ENCODE peak calls at places on chromosomes 11 and 22, in seven cellular contexts. P is heart right ventricle, T is GM23338, N is fibroblast of the aortic adventitia, D is astrocyte of the spinal cord, G is right lobe of liver, U is left ventricle myocardium inferior. O is an unnamed sample.

GRCh38 chr11:71109586-71109985 is 142.8 kb downstream of the SHANK2 start:
- DNase-seq in U (no peak), T (no peak), P (no peak), N (no peak), G (no peak), D (no peak), O (no peak)

GRCh38 chr11:73647459-73648100 is 1.2 kb downstream of the PLEKHB1 start:
- DNase-seq in P (peak), U (peak), D (peak), G (peak), N (peak), T (peak), O (no peak)

GRCh38 chr11:46366661-46367161 is 14.8 kb upstream of the MDK start:
- DNase-seq in G (no peak), T (no peak), N (no peak), P (no peak), U (no peak), D (no peak), O (no peak)

GRCh38 chr11:123330071-123330470 is 100.0 kb upstream of the GRAMD1B start:
- DNase-seq in U (no peak), N (no peak), P (no peak), G (no peak), D (no peak), T (no peak), O (no peak)

GRCh38 chr11:72782081-72782920 is 11.5 kb downstream of the STARD10 start:
- DNase-seq in N (no peak), D (no peak), P (no peak), G (peak), T (peak), U (no peak), O (no peak)

GRCh38 chr11:131694526-131695424 is 324.4 kb downstream of the NTM start:
- DNase-seq in G (peak), N (peak), U (peak), P (peak), T (peak), D (peak), O (no peak)

GRCh38 chr11:95877288-95877687 is 46.6 kb downstream of the MTMR2 start:
- DNase-seq in N (peak), T (no peak), D (peak), G (no peak), P (no peak), U (no peak), O (peak)

GRCh38 chr11:44626645-44627044 is 61.2 kb downstream of the CD82 start:
- DNase-seq in D (no peak), U (no peak), G (no peak), P (no peak), T (no peak), N (no peak), O (no peak)

GRCh38 chr11:70836071-70836470 is 416.3 kb downstream of the SHANK2 start:
- DNase-seq in U (no peak), T (no peak), D (no peak), P (no peak), G (no peak), N (no peak), O (no peak)

GRCh38 chr11:126380909-126381308 is 25.4 kb downstream of the ST3GAL4 start:
- DNase-seq in N (no peak), G (no peak), P (no peak), T (no peak), D (no peak), U (no peak), O (no peak)

GRCh38 chr11:66408488-66409214 is 12.2 kb upstream of the NPAS4 start:
- DNase-seq in U (peak), P (peak), G (peak), D (peak), N (peak), T (peak), O (peak)

GRCh38 chr22:31488988-31489617 is 539 bp downstream of the EIF4ENIF1 start:
- DNase-seq in P (peak), U (peak), D (peak), G (peak), N (peak), T (peak), O (no peak)

GRCh38 chr11:90218606-90219005 is 4.2 kb downstream of the CHORDC1 start:
- DNase-seq in P (peak), U (peak), N (no peak), T (peak), D (no peak), G (no peak), O (no peak)

GRCh38 chr11:117815262-117815803 is 9.2 kb downstream of the FXYD2 start:
- DNase-seq in U (no peak), N (no peak), G (no peak), P (no peak), D (no peak), T (no peak), O (no peak)

GRCh38 chr11:78253797-78254196 is 65.1 kb downstream of the USP35 start:
- DNase-seq in N (no peak), G (no peak), D (peak), P (no peak), T (no peak), U (no peak), O (no peak)

GRCh38 chr22:47044722-47045545 is 282.5 kb downstream of the TBC1D22A start:
- DNase-seq in U (no peak), D (no peak), N (no peak), T (no peak), G (no peak), P (no peak), O (no peak)
- TF ChIP-seq CTCF in U (no peak), D (no peak), N (no peak), T (no peak), G (no peak), P (no peak), O (no peak)

GRCh38 chr11:75592699-75593098 is 30.6 kb downstream of the SERPINH1 start:
- DNase-seq in N (no peak), P (no peak), G (no peak), T (no peak), D (no peak), U (no peak), O (no peak)
- H3K4me3 ChIP-seq in N (no peak), P (no peak), G (no peak), T (no peak), D (no peak), U (no peak), O (no peak)

GRCh38 chr11:61183645-61184044 is 19.7 kb upstream of the PGA3 start:
- DNase-seq in P (no peak), T (no peak), G (no peak), U (no peak), D (no peak), N (no peak), O (no peak)
- TF ChIP-seq CTCF in P (no peak), T (no peak), G (no peak), U (no peak), D (no peak), N (no peak), O (peak)

GRCh38 chr11:61956191-61957027 is 6.3 kb downstream of the BEST1 start:
- DNase-seq in T (no peak), D (no peak), G (no peak), U (no peak), P (no peak), N (no peak), O (no peak)

GRCh38 chr11:61954106-61955030 is 4.2 kb downstream of the BEST1 start:
- DNase-seq in G (no peak), N (no peak), U (no peak), D (no peak), T (no peak), P (no peak), O (no peak)

GRCh38 chr11:61952882-61953281 is 2.7 kb downstream of the BEST1 start:
- DNase-seq in D (no peak), P (no peak), T (no peak), N (no peak), U (no peak), G (no peak), O (no peak)

GRCh38 chr11:61955416-61956135 is 5.4 kb downstream of the BEST1 start:
- DNase-seq in U (no peak), T (peak), D (no peak), P (no peak), G (no peak), N (no peak), O (no peak)

GRCh38 chr11:61955031-61955415 is 4.9 kb downstream of the BEST1 start:
- DNase-seq in T (peak), G (no peak), P (peak), U (peak), N (peak), D (peak), O (peak)
- H3K4me3 ChIP-seq in T (peak), G (peak), P (peak), U (peak), N (peak), D (peak), O (peak)

DNA sequence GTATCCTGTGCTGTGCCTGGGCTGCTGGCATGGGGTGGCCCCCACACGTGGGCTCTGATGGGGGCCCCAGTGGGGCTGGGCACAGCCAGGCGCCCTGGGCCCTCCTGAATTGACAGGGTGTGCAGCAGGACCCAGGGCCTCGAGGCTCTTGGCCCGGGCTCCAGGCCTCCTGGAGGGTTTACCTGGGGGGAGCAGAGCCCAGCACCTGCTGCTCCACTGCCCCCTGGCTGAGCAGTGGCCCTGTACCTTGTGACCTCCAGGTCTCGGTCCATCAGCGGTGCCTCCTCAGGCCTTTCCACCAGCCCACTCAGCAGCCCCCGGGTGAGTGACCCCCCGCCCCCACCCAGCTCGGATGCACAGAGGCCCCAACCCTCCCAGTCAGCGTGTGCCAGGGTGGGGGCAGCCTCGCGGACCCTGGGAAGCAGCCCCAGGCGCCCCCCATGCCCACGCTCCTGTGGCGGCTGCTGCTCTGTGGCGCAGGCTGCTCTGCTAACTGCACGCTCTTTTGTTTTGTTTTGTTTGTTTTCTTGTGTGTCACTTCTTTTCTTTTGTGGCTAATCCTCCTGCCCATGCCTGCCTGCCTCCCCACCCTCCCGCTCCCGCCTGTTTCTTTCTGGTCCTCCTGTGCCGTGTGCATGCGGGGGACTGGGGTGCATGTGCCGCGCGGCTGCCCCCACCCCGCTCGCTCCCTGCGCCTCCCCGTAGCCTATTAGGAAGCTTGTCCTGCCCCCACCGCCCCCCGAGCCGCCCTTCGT is 36.9 kb downstream of the MOB2 start:
- DNase-seq in D (no peak), G (no peak), U (no peak), N (no peak), T (no peak), P (no peak), O (no peak)
- TF ChIP-seq CTCF in D (no peak), G (no peak), U (no peak), N (no peak), T (no peak), P (no peak), O (no peak)

GRCh38 chr22:38258895-38259294 is 13.9 kb downstream of the TMEM184B start:
- DNase-seq in P (peak), T (no peak), D (no peak), U (peak), N (peak), G (peak), O (no peak)

GRCh38 chr22:38255697-38256096 is 17.1 kb downstream of the TMEM184B start:
- DNase-seq in T (no peak), N (no peak), U (no peak), G (no peak), D (no peak), P (no peak), O (no peak)

GRCh38 chr22:38259370-38259769 is 13.4 kb downstream of the TMEM184B start:
- DNase-seq in G (no peak), N (no peak), U (no peak), D (no peak), T (no peak), P (no peak), O (no peak)

GRCh38 chr22:38257170-38257569 is 15.6 kb downstream of the TMEM184B start:
- DNase-seq in N (peak), P (peak), D (peak), T (no peak), U (no peak), G (no peak), O (peak)

DNA sequence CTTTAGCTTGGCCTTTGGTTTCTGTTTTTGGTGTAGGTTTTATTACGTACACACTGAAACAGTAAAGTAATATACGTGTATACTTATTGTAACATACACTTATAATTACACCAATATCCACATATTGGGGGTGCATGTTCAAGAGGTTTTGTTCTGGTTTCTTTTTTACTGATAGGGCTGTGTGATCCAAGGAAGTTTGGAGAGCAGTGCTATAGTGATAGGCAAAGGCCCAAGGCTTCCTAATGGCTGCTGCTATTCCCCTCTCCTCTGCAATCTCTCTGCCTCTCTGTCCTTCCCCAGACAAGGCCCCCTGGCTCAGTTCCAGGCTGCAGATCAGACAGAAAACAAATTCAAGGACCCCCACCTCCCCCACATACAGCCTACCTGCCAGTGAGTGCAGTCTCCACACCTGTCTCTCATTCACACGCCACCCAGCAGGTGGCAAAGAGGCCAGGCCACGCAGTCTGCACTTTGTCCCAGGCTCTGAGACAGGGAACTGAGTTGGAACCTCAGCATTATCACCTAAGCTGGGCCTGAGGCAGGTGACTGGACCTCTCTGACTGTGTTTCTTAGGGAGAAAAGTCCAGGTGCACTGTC is 15.1 kb downstream of the TMEM184B start:
- DNase-seq in G (no peak), U (no peak), D (no peak), P (no peak), N (no peak), T (peak), O (no peak)
- H3K4me3 ChIP-seq in G (no peak), U (peak), D (no peak), P (no peak), N (peak), T (no peak), O (no peak)

DNA sequence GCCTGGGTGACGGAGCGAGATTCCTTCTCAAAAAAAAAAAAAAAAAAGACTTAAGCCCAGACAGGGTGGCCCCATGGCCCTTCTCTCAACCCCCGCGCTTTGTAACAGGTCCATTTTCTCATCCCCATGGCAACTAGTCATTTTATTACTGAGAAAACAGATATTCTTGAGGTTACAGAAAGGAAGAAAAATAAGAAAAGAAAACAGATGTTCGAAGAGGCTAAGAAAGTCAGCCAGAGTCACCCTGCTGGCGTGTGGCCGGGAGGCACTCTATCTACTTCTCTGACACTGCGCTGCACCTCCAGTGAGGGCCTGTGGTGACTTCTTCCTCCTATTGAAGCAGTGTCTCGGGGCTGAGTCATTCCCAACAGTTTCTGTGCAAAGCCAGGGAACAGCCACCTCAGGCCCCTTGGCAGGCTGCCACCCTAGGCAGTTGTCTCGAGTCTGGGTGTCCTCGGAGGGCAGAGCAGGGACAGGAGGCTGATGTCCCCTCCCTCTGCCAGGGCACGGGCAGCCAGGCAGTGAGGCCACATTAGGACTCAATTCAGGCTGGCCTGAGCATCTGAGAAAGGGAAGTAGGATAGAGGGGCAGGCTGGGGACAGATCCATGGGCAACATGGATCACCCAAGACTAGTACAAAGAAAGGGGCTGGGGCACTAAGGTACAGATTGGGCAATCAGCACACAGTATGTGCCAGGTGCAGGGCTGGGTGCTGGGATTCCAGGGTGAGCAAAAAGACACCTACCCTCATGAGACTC is 16.4 kb upstream of the SYVN1 start:
- DNase-seq in G (peak), D (peak), N (peak), P (peak), U (peak), T (no peak), O (peak)
- TF ChIP-seq CTCF in G (no peak), D (no peak), N (no peak), P (no peak), U (no peak), T (no peak), O (no peak)

DNA sequence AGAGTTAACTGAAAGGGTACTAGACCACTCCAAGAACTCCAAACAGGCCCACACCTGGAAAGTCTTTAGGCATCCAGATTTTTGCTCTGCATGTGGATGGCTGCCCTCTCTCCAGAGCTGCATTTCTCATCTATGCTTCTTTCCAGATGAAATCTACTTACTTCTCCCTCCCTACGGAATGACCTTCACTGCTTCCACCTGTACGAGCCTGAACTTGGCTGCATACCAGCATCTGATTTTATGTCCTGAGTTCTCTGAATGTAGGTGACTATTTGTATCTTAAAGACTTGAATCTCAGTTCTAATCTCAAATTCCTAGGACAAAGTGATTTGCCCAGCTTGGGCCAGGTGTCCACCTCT is 13.3 kb downstream of the CELF1 start:
- DNase-seq in N (no peak), G (no peak), T (no peak), U (no peak), P (no peak), D (no peak), O (no peak)
- H3K4me3 ChIP-seq in N (no peak), G (no peak), T (peak), U (no peak), P (no peak), D (no peak), O (no peak)